ENCODE peak calls at places on chromosome 17, in eight cellular contexts. One of them, this sample, is unnamed.

GRCh38 chr17:50571681-50572080 is 11.2 kb downstream of the CACNA1G start:
- DNase-seq in WTC11: no peak
- DNase-seq in NCI-H524 treated with DMSO at 0.1 percent for 48 hours: no peak
- DNase-seq in GM12892: no peak
- DNase-seq in AG08395: no peak
- DNase-seq in non-pigmented ciliary epithelial cell: no peak
- DNase-seq in GM13977: no peak
- DNase-seq in body of pancreas: no peak
- DNase-seq in this sample: no peak

GRCh38 chr17:77451271-77451893 is 310.6 kb downstream of the SEC14L1 start:
- DNase-seq in GM12892: peak
- DNase-seq in AG08395: peak
- DNase-seq in body of pancreas: peak
- DNase-seq in non-pigmented ciliary epithelial cell: no peak
- DNase-seq in NCI-H524 treated with DMSO at 0.1 percent for 48 hours: peak
- DNase-seq in GM13977: peak
- DNase-seq in WTC11: peak
- DNase-seq in this sample: peak

GRCh38 chr17:17663160-17664072 is 17.8 kb upstream of the RAI1 start:
- DNase-seq in GM13977: peak
- DNase-seq in body of pancreas: peak
- DNase-seq in NCI-H524 treated with DMSO at 0.1 percent for 48 hours: no peak
- DNase-seq in non-pigmented ciliary epithelial cell: peak
- DNase-seq in AG08395: peak
- DNase-seq in GM12892: peak
- DNase-seq in WTC11: peak
- DNase-seq in this sample: peak

GRCh38 chr17:77449908-77450741 is 309.4 kb downstream of the SEC14L1 start:
- DNase-seq in GM12892: no peak
- DNase-seq in non-pigmented ciliary epithelial cell: no peak
- DNase-seq in AG08395: peak
- DNase-seq in GM13977: no peak
- DNase-seq in body of pancreas: peak
- DNase-seq in NCI-H524 treated with DMSO at 0.1 percent for 48 hours: no peak
- DNase-seq in WTC11: peak
- DNase-seq in this sample: no peak

GRCh38 chr17:37098910-37099664 is 150.3 kb downstream of the AATF start:
- DNase-seq in WTC11: no peak
- DNase-seq in AG08395: no peak
- DNase-seq in GM13977: no peak
- DNase-seq in non-pigmented ciliary epithelial cell: no peak
- DNase-seq in body of pancreas: no peak
- DNase-seq in NCI-H524 treated with DMSO at 0.1 percent for 48 hours: no peak
- DNase-seq in GM12892: no peak
- DNase-seq in this sample: no peak

GRCh38 chr17:15931394-15931793 is 13.5 kb upstream of the ADORA2B start:
- DNase-seq in body of pancreas: no peak
- DNase-seq in non-pigmented ciliary epithelial cell: no peak
- DNase-seq in WTC11: no peak
- DNase-seq in GM12892: no peak
- DNase-seq in NCI-H524 treated with DMSO at 0.1 percent for 48 hours: no peak
- DNase-seq in GM13977: no peak
- DNase-seq in AG08395: no peak
- DNase-seq in this sample: no peak

GRCh38 chr17:50356892-50357510 is 11.1 kb downstream of the XYLT2 start:
- DNase-seq in NCI-H524 treated with DMSO at 0.1 percent for 48 hours: no peak
- DNase-seq in WTC11: no peak
- DNase-seq in body of pancreas: no peak
- DNase-seq in AG08395: no peak
- DNase-seq in GM13977: no peak
- DNase-seq in non-pigmented ciliary epithelial cell: no peak
- DNase-seq in GM12892: no peak
- DNase-seq in this sample: no peak

GRCh38 chr17:12642034-12642433 is 23.7 kb upstream of the MYOCD start:
- DNase-seq in AG08395: no peak
- DNase-seq in NCI-H524 treated with DMSO at 0.1 percent for 48 hours: no peak
- DNase-seq in GM12892: no peak
- DNase-seq in WTC11: no peak
- DNase-seq in body of pancreas: no peak
- DNase-seq in GM13977: no peak
- DNase-seq in non-pigmented ciliary epithelial cell: no peak
- DNase-seq in this sample: no peak

GRCh38 chr17:76246080-76247066 is 6.1 kb upstream of the RNF157 start:
- DNase-seq in AG08395: no peak
- DNase-seq in WTC11: no peak
- DNase-seq in GM13977: peak
- DNase-seq in non-pigmented ciliary epithelial cell: no peak
- DNase-seq in GM12892: peak
- DNase-seq in NCI-H524 treated with DMSO at 0.1 percent for 48 hours: no peak
- DNase-seq in body of pancreas: no peak
- DNase-seq in this sample: no peak

GRCh38 chr17:6555331-6556120 is 829 bp downstream of the PITPNM3 start:
- DNase-seq in GM12892: no peak
- DNase-seq in GM13977: no peak
- DNase-seq in body of pancreas: peak
- DNase-seq in NCI-H524 treated with DMSO at 0.1 percent for 48 hours: no peak
- DNase-seq in AG08395: peak
- DNase-seq in non-pigmented ciliary epithelial cell: no peak
- DNase-seq in WTC11: peak
- DNase-seq in this sample: peak

GRCh38 chr17:79916991-79917901 is 78.0 kb upstream of the CBX4 start:
- DNase-seq in GM13977: no peak
- DNase-seq in NCI-H524 treated with DMSO at 0.1 percent for 48 hours: no peak
- DNase-seq in body of pancreas: no peak
- DNase-seq in WTC11: no peak
- DNase-seq in GM12892: no peak
- DNase-seq in AG08395: no peak
- DNase-seq in non-pigmented ciliary epithelial cell: no peak
- DNase-seq in this sample: no peak

GRCh38 chr17:73232587-73233373 is 28.9 kb downstream of the CPSF4L start:
- DNase-seq in GM12892: peak
- DNase-seq in non-pigmented ciliary epithelial cell: no peak
- DNase-seq in GM13977: peak
- DNase-seq in WTC11: peak
- DNase-seq in NCI-H524 treated with DMSO at 0.1 percent for 48 hours: no peak
- DNase-seq in AG08395: peak
- DNase-seq in body of pancreas: peak
- DNase-seq in this sample: no peak

GRCh38 chr17:45820052-45820780 is 24.5 kb upstream of the SPPL2C start:
- DNase-seq in NCI-H524 treated with DMSO at 0.1 percent for 48 hours: no peak
- DNase-seq in non-pigmented ciliary epithelial cell: no peak
- DNase-seq in GM13977: no peak
- DNase-seq in GM12892: no peak
- DNase-seq in AG08395: no peak
- DNase-seq in WTC11: no peak
- DNase-seq in body of pancreas: no peak
- DNase-seq in this sample: no peak

GRCh38 chr17:37642706-37643105 is 540 bp downstream of the DDX52 start:
- DNase-seq in AG08395: peak
- DNase-seq in GM13977: no peak
- DNase-seq in NCI-H524 treated with DMSO at 0.1 percent for 48 hours: no peak
- DNase-seq in body of pancreas: no peak
- DNase-seq in GM12892: no peak
- DNase-seq in WTC11: no peak
- DNase-seq in non-pigmented ciliary epithelial cell: no peak
- DNase-seq in this sample: no peak

GRCh38 chr17:51372345-51373004 is 112.1 kb downstream of the UTP18 start:
- DNase-seq in WTC11: peak
- DNase-seq in AG08395: peak
- DNase-seq in GM13977: peak
- DNase-seq in body of pancreas: peak
- DNase-seq in GM12892: peak
- DNase-seq in NCI-H524 treated with DMSO at 0.1 percent for 48 hours: no peak
- DNase-seq in non-pigmented ciliary epithelial cell: no peak
- DNase-seq in this sample: no peak

GRCh38 chr17:44541884-44542581 is 15.3 kb upstream of the FZD2 start:
- DNase-seq in WTC11: peak
- DNase-seq in GM13977: no peak
- DNase-seq in NCI-H524 treated with DMSO at 0.1 percent for 48 hours: no peak
- DNase-seq in GM12892: no peak
- DNase-seq in non-pigmented ciliary epithelial cell: no peak
- DNase-seq in body of pancreas: no peak
- DNase-seq in AG08395: no peak
- DNase-seq in this sample: no peak

GRCh38 chr17:17741346-17742023 is 60.2 kb downstream of the RAI1 start:
- DNase-seq in GM12892: no peak
- DNase-seq in AG08395: peak
- DNase-seq in body of pancreas: peak
- DNase-seq in WTC11: peak
- DNase-seq in NCI-H524 treated with DMSO at 0.1 percent for 48 hours: no peak
- DNase-seq in non-pigmented ciliary epithelial cell: no peak
- DNase-seq in GM13977: no peak
- DNase-seq in this sample: no peak

GRCh38 chr17:74759941-74760340 is 11.5 kb downstream of the NHERF1 start:
- DNase-seq in non-pigmented ciliary epithelial cell: no peak
- DNase-seq in NCI-H524 treated with DMSO at 0.1 percent for 48 hours: no peak
- DNase-seq in WTC11: peak
- DNase-seq in body of pancreas: peak
- DNase-seq in GM12892: no peak
- DNase-seq in GM13977: no peak
- DNase-seq in AG08395: no peak
- DNase-seq in this sample: no peak

GRCh38 chr17:65630502-65630901 is 69.1 kb upstream of the AXIN2 start:
- DNase-seq in body of pancreas: no peak
- DNase-seq in GM12892: no peak
- DNase-seq in non-pigmented ciliary epithelial cell: no peak
- DNase-seq in GM13977: no peak
- DNase-seq in AG08395: no peak
- DNase-seq in WTC11: no peak
- DNase-seq in NCI-H524 treated with DMSO at 0.1 percent for 48 hours: no peak
- DNase-seq in this sample: no peak

GRCh38 chr17:29686998-29687397 is 64.3 kb upstream of the CORO6 start:
- DNase-seq in WTC11: no peak
- DNase-seq in NCI-H524 treated with DMSO at 0.1 percent for 48 hours: no peak
- DNase-seq in non-pigmented ciliary epithelial cell: no peak
- DNase-seq in GM13977: no peak
- DNase-seq in body of pancreas: no peak
- DNase-seq in GM12892: no peak
- DNase-seq in AG08395: no peak
- DNase-seq in this sample: no peak

GRCh38 chr17:27293359-27293897 is 486 bp upstream of the WSB1 start:
- DNase-seq in body of pancreas: no peak
- DNase-seq in non-pigmented ciliary epithelial cell: no peak
- DNase-seq in GM12892: no peak
- DNase-seq in WTC11: no peak
- DNase-seq in GM13977: no peak
- DNase-seq in AG08395: no peak
- DNase-seq in NCI-H524 treated with DMSO at 0.1 percent for 48 hours: no peak
- DNase-seq in this sample: peak

GRCh38 chr17:78890111-78890897 is 12.7 kb downstream of the CEP295NL start:
- DNase-seq in non-pigmented ciliary epithelial cell: no peak
- DNase-seq in GM13977: no peak
- DNase-seq in body of pancreas: no peak
- DNase-seq in NCI-H524 treated with DMSO at 0.1 percent for 48 hours: no peak
- DNase-seq in AG08395: no peak
- DNase-seq in GM12892: no peak
- DNase-seq in WTC11: no peak
- DNase-seq in this sample: peak

GRCh38 chr17:66711936-66712335 is 123.0 kb upstream of the CACNG5 start:
- DNase-seq in WTC11: no peak
- DNase-seq in NCI-H524 treated with DMSO at 0.1 percent for 48 hours: no peak
- DNase-seq in AG08395: no peak
- DNase-seq in GM12892: no peak
- DNase-seq in non-pigmented ciliary epithelial cell: no peak
- DNase-seq in GM13977: no peak
- DNase-seq in body of pancreas: peak
- DNase-seq in this sample: no peak

GRCh38 chr17:36722121-36722902 is 120.9 kb downstream of the MRM1 start:
- DNase-seq in GM12892: peak
- DNase-seq in WTC11: peak
- DNase-seq in NCI-H524 treated with DMSO at 0.1 percent for 48 hours: peak
- DNase-seq in non-pigmented ciliary epithelial cell: no peak
- DNase-seq in body of pancreas: peak
- DNase-seq in AG08395: peak
- DNase-seq in GM13977: peak
- DNase-seq in this sample: peak

GRCh38 chr17:81666092-81666341 is 388 bp downstream of the OXLD1 start:
- DNase-seq in body of pancreas: no peak
- DNase-seq in GM12892: no peak
- DNase-seq in non-pigmented ciliary epithelial cell: no peak
- DNase-seq in NCI-H524 treated with DMSO at 0.1 percent for 48 hours: no peak
- DNase-seq in AG08395: no peak
- DNase-seq in WTC11: no peak
- DNase-seq in GM13977: no peak
- DNase-seq in this sample: no peak

GRCh38 chr17:30519707-30520106 is 42.5 kb downstream of the GOSR1 start:
- DNase-seq in body of pancreas: no peak
- DNase-seq in GM13977: no peak
- DNase-seq in non-pigmented ciliary epithelial cell: peak
- DNase-seq in AG08395: peak
- DNase-seq in GM12892: no peak
- DNase-seq in WTC11: no peak
- DNase-seq in NCI-H524 treated with DMSO at 0.1 percent for 48 hours: no peak
- DNase-seq in this sample: no peak

This sample was measured in activated B cell treated with CpG ODN at 0.5 μM for 24 hours.